ENCODE peak calls at places on chromosomes 16 and 17, in four cellular contexts. One of them, this sample, is unnamed.

GRCh38 chr17:41750866-41751265 is 16.4 kb upstream of the HAP1 start:
- DNase-seq in HCT116: no peak
- DNase-seq in HEK293T: no peak
- DNase-seq in NCI-H345: no peak
- DNase-seq in this sample: no peak

GRCh38 chr16:81650982-81651562 is 128.0 kb upstream of the PLCG2 start:
- DNase-seq in HEK293T: no peak
- DNase-seq in HCT116: no peak
- DNase-seq in NCI-H345: peak
- DNase-seq in this sample: no peak

GRCh38 chr16:78028018-78028417 is 5.7 kb downstream of the CLEC3A start:
- DNase-seq in HCT116: no peak
- DNase-seq in HEK293T: no peak
- DNase-seq in NCI-H345: no peak
- DNase-seq in this sample: no peak

GRCh38 chr17:27993723-27994310 is 48.7 kb upstream of the NLK start:
- DNase-seq in HEK293T: no peak
- DNase-seq in HCT116: no peak
- DNase-seq in NCI-H345: no peak
- DNase-seq in this sample: no peak

GRCh38 chr16:17354121-17354750 is 116.5 kb downstream of the XYLT1 start:
- DNase-seq in HCT116: no peak
- DNase-seq in NCI-H345: no peak
- DNase-seq in HEK293T: no peak
- DNase-seq in this sample: no peak

GRCh38 chr17:57106107-57106835 is 21.2 kb downstream of the AKAP1 start:
- DNase-seq in HCT116: peak
- DNase-seq in NCI-H345: no peak
- DNase-seq in HEK293T: peak
- DNase-seq in this sample: no peak

GRCh38 chr16:85798901-85799496 is 345 bp downstream of the EMC8 start:
- DNase-seq in HCT116: no peak
- DNase-seq in HEK293T: peak
- DNase-seq in NCI-H345: peak
- DNase-seq in this sample: no peak

GRCh38 chr16:27860091-27860490 is 203.4 kb downstream of the GSG1L start:
- DNase-seq in HCT116: no peak
- DNase-seq in HEK293T: no peak
- DNase-seq in NCI-H345: no peak
- DNase-seq in this sample: no peak

GRCh38 chr16:85091522-85091910 is 20.8 kb downstream of the CIBAR2 start:
- DNase-seq in HEK293T: no peak
- DNase-seq in HCT116: no peak
- DNase-seq in NCI-H345: no peak
- DNase-seq in this sample: no peak

GRCh38 chr17:47703191-47703591 is 9.2 kb downstream of the TBKBP1 start:
- DNase-seq in NCI-H345: no peak
- DNase-seq in HEK293T: no peak
- DNase-seq in HCT116: no peak
- DNase-seq in this sample: no peak

GRCh38 chr17:78735832-78736525 is 46.1 kb downstream of the CYTH1 start:
- DNase-seq in HEK293T: no peak
- DNase-seq in NCI-H345: peak
- DNase-seq in HCT116: no peak
- DNase-seq in this sample: no peak

GRCh38 chr16:46894011-46894672 is 10.0 kb downstream of the GPT2 start:
- DNase-seq in NCI-H345: no peak
- DNase-seq in HEK293T: no peak
- DNase-seq in HCT116: no peak
- DNase-seq in this sample: peak

GRCh38 chr17:29709861-29710849 is 87.4 kb upstream of the CORO6 start:
- DNase-seq in HCT116: no peak
- DNase-seq in NCI-H345: no peak
- DNase-seq in HEK293T: no peak
- DNase-seq in this sample: no peak

GRCh38 chr17:76405967-76406647 is 21.7 kb downstream of the SPHK1 start:
- DNase-seq in NCI-H345: peak
- DNase-seq in HCT116: no peak
- DNase-seq in HEK293T: no peak
- DNase-seq in this sample: no peak

GRCh38 chr16:7319514-7319913 is 13.1 kb upstream of the RBFOX1 start:
- DNase-seq in HCT116: no peak
- DNase-seq in NCI-H345: no peak
- DNase-seq in HEK293T: no peak
- DNase-seq in this sample: no peak

GRCh38 chr17:43634681-43635125 is 27.0 kb downstream of the MEOX1 start:
- DNase-seq in NCI-H345: no peak
- DNase-seq in HEK293T: no peak
- DNase-seq in HCT116: no peak
- DNase-seq in this sample: no peak

GRCh38 chr17:15498107-15498506 is 30.7 kb upstream of the CDRT4 start:
- DNase-seq in NCI-H345: no peak
- DNase-seq in HEK293T: peak
- DNase-seq in HCT116: no peak
- DNase-seq in this sample: no peak

GRCh38 chr17:61299517-61300513 is 99.8 kb upstream of the TBX2 start:
- DNase-seq in HEK293T: no peak
- DNase-seq in HCT116: no peak
- DNase-seq in NCI-H345: no peak
- DNase-seq in this sample: no peak

GRCh38 chr16:75250809-75251279 is 580 bp downstream of the BCAR1 start:
- DNase-seq in HEK293T: peak
- DNase-seq in HCT116: no peak
- DNase-seq in NCI-H345: no peak
- DNase-seq in this sample: no peak

GRCh38 chr16:82630219-82630618 is 3.5 kb downstream of the CDH13 start:
- DNase-seq in HEK293T: no peak
- DNase-seq in HCT116: no peak
- DNase-seq in NCI-H345: no peak
- DNase-seq in this sample: no peak

GRCh38 chr17:40283662-40284061 is 4.0 kb upstream of the CDC6 start:
- DNase-seq in HEK293T: no peak
- DNase-seq in HCT116: peak
- DNase-seq in NCI-H345: no peak
- DNase-seq in this sample: no peak

GRCh38 chr16:57804111-57804837 is 2.0 kb upstream of the KIFC3 start:
- DNase-seq in HEK293T: no peak
- DNase-seq in NCI-H345: no peak
- DNase-seq in HCT116: no peak
- DNase-seq in this sample: no peak

GRCh38 chr17:4540224-4541040 is 14.8 kb downstream of the MYBBP1A start:
- DNase-seq in NCI-H345: no peak
- DNase-seq in HCT116: no peak
- DNase-seq in HEK293T: no peak
- DNase-seq in this sample: no peak

GRCh38 chr17:12422632-12423031 is 243.1 kb upstream of the MYOCD start:
- DNase-seq in NCI-H345: peak
- DNase-seq in HEK293T: no peak
- DNase-seq in HCT116: no peak
- DNase-seq in this sample: no peak

GRCh38 chr16:13911871-13912270 is 8.1 kb upstream of the ERCC4 start:
- DNase-seq in NCI-H345: no peak
- DNase-seq in HEK293T: no peak
- DNase-seq in HCT116: no peak
- DNase-seq in this sample: no peak

GRCh38 chr17:46979023-46979870 is at the start of gene RPRML:
- DNase-seq in HEK293T: peak
- DNase-seq in NCI-H345: peak
- DNase-seq in HCT116: no peak
- DNase-seq in this sample: no peak

GRCh38 chr16:15777533-15778203 is 79.2 kb downstream of the MYH11 start:
- DNase-seq in NCI-H345: peak
- DNase-seq in HEK293T: peak
- DNase-seq in HCT116: peak
- DNase-seq in this sample: no peak

GRCh38 chr17:75878174-75878998 is at the start of gene TRIM47:
- DNase-seq in HCT116: no peak
- DNase-seq in NCI-H345: no peak
- DNase-seq in HEK293T: peak
- DNase-seq in this sample: peak

GRCh38 chr17:79572136-79572915 is 38.5 kb downstream of the RBFOX3 start:
- DNase-seq in HEK293T: no peak
- DNase-seq in HCT116: no peak
- DNase-seq in NCI-H345: no peak
- DNase-seq in this sample: no peak

GRCh38 chr17:43935926-43936261 is 6.4 kb downstream of the PPY start:
- DNase-seq in NCI-H345: no peak
- DNase-seq in HEK293T: no peak
- DNase-seq in HCT116: no peak
- DNase-seq in this sample: no peak

GRCh38 chr17:2388705-2389099 is 12.2 kb downstream of the MNT start:
- DNase-seq in HEK293T: no peak
- DNase-seq in NCI-H345: no peak
- DNase-seq in HCT116: no peak
- DNase-seq in this sample: no peak

GRCh38 chr17:57594767-57595166 is 150.3 kb downstream of the CCDC182 start:
- DNase-seq in HCT116: no peak
- DNase-seq in NCI-H345: no peak
- DNase-seq in HEK293T: no peak
- DNase-seq in this sample: no peak

GRCh38 chr16:972316-973002 is 1.7 kb upstream of the LMF1 start:
- DNase-seq in HCT116: no peak
- DNase-seq in HEK293T: no peak
- DNase-seq in NCI-H345: no peak
- DNase-seq in this sample: peak

GRCh38 chr17:63029520-63029919 is 63.5 kb downstream of the TANC2 start:
- DNase-seq in HEK293T: no peak
- DNase-seq in NCI-H345: no peak
- DNase-seq in HCT116: no peak
- DNase-seq in this sample: no peak

GRCh38 chr16:30377812-30378235 is 3.2 kb downstream of the MYL11 start:
- DNase-seq in HCT116: peak
- DNase-seq in NCI-H345: peak
- DNase-seq in HEK293T: peak
- DNase-seq in this sample: peak

GRCh38 chr17:78725448-78726021 is 56.5 kb downstream of the CYTH1 start:
- DNase-seq in HEK293T: no peak
- DNase-seq in NCI-H345: no peak
- DNase-seq in HCT116: no peak
- DNase-seq in this sample: no peak

GRCh38 chr16:31505483-31505882 is 2.7 kb downstream of the RUSF1 start:
- DNase-seq in HEK293T: no peak
- DNase-seq in NCI-H345: no peak
- DNase-seq in HCT116: no peak
- DNase-seq in this sample: no peak

GRCh38 chr17:64323774-64324173 is 60.7 kb upstream of the TEX2 start:
- DNase-seq in HCT116: no peak
- DNase-seq in HEK293T: no peak
- DNase-seq in NCI-H345: no peak
- DNase-seq in this sample: no peak